ENCODE peak calls at places on chromosomes 13 and 19, in four cellular contexts. G, Z, N and B are unnamed samples.

GRCh38 chr19:31140717-31141116 is 208.5 kb downstream of the TSHZ3 start:
- DNase-seq in N (peak), G (peak), Z (no peak), B (no peak)

GRCh38 chr19:28213476-28214082 is 999.4 kb downstream of the UQCRFS1 start:
- DNase-seq in N (peak), G (no peak), Z (no peak), B (no peak)

GRCh38 chr13:23956106-23956505 is 58.8 kb upstream of the C1QTNF9B start:
- DNase-seq in G (peak), N (peak), Z (no peak), B (no peak)

GRCh38 chr19:1847684-1848398 is 442 bp downstream of the REXO1 start:
- DNase-seq in N (peak), Z (peak), G (peak), B (no peak)

GRCh38 chr13:65555973-65556372 is 1674.2 kb downstream of the PCDH9 start:
- DNase-seq in Z (no peak), N (no peak), G (no peak), B (no peak)

GRCh38 chr13:50697746-50698526 is 145.6 kb downstream of the DLEU7 start:
- DNase-seq in N (no peak), Z (no peak), G (no peak), B (no peak)

GRCh38 chr13:35984776-35985453 is 146.3 kb downstream of the DCLK1 start:
- DNase-seq in N (no peak), G (no peak), Z (no peak), B (no peak)

GRCh38 chr13:40146586-40147240 is 491.3 kb downstream of the COG6 start:
- DNase-seq in Z (no peak), G (no peak), N (no peak), B (no peak)

GRCh38 chr13:45678282-45678681 is 23.8 kb upstream of the CBY2 start:
- DNase-seq in N (no peak), G (no peak), Z (no peak), B (no peak)

GRCh38 chr19:51040151-51040550 is 5.3 kb upstream of the KLK12 start:
- DNase-seq in Z (no peak), G (no peak), N (no peak), B (no peak)

GRCh38 chr13:76860706-76861105 is 25.5 kb downstream of the KCTD12 start:
- DNase-seq in N (no peak), G (no peak), Z (no peak), B (no peak)

GRCh38 chr19:19110410-19111137 is 27.7 kb downstream of the TMEM161A start:
- DNase-seq in G (no peak), Z (peak), N (no peak), B (peak)

GRCh38 chr13:53064721-53065120 is 36.1 kb downstream of the OLFM4 start:
- DNase-seq in G (no peak), Z (no peak), N (no peak), B (no peak)

GRCh38 chr19:35178701-35179100 is 24.2 kb downstream of the FXYD5 start:
- DNase-seq in Z (no peak), G (peak), N (peak), B (no peak)

GRCh38 chr19:54351474-54351873 is 12.5 kb upstream of the LILRA4 start:
- DNase-seq in Z (no peak), G (no peak), N (no peak), B (no peak)

GRCh38 chr13:113086031-113086750 is 19.4 kb upstream of the F7 start:
- DNase-seq in N (no peak), Z (peak), G (peak), B (no peak)

GRCh38 chr19:46828484-46828883 is 22.2 kb downstream of the AP2S1 start:
- DNase-seq in Z (no peak), N (peak), G (no peak), B (no peak)

GRCh38 chr13:42990147-42990990 is 1.7 kb downstream of the EPSTI1 start:
- DNase-seq in Z (no peak), G (no peak), N (peak), B (no peak)

GRCh38 chr19:13154241-13154778 is 4.1 kb downstream of the IER2 start:
- DNase-seq in G (peak), Z (peak), N (peak), B (peak)

DNA sequence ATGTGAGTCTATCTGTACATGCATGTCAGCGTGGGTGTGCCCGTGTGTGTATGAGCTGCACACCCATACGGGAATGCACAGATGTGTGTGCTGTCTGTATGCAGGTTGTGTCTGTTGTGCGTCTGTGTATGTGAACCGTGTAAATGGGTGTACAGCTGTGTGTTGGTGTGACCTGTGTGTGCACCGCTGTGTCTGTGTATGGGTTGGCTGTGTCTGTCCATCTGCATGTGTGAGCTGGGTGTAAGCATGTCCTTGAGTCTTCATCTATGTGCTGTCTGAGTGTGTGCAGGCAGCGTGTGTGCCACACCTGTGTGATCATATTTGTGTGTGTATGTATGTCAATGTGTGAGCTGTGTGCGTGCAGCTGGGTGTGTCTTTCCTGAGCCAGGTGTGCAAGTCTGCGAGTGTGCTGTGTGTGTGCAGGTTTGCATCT is 1.6 kb downstream of the NOTCH3 start:
- DNase-seq in N (no peak), G (no peak), Z (no peak), B (no peak)
- H3K4me3 ChIP-seq in N (no peak), G (peak), Z (peak), B (no peak)

DNA sequence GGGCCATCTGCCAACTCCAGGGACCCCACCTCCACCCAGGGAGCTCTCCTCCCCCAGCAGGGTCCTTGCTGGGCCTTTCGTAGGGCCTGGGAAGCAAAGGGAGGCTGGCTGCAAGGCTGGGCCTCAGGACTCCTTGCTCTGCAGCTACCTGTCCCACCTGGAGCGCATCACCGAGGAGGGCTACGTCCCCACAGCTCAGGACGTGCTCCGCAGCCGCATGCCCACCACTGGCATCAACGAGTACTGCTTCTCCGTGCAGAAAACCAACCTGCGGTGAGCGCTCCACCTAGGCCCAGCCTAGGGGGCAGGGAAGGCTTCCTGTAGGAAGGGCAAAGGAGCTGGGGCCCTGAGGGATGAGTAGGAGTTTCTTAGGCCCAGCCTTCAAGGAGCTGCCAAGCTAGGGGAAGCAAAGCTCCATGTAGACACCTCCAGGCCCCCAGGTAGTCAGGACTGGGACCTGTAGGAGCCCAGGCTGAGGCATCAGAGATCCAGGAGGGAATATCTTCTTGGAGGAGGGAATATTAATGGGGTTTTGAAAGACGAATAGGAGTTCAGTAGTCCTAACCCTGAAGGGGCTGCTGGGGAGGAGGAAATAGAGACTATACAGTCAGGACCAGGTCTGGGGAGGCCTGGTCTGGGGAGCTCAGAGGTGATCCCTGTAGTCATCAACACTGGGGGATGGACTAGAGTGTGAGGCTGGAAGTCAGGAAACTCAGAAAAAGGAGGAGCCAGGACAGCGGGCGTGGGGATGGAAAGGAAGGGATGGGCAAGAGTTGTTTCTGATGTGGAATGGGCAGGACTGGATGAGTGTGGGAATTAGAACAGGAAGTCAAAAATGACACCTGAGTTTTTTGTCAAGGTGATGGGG is 16.0 kb downstream of the GNA15 start:
- DNase-seq in Z (no peak), G (peak), N (no peak), B (no peak)
- H3K4me3 ChIP-seq in Z (no peak), G (no peak), N (no peak), B (no peak)

DNA sequence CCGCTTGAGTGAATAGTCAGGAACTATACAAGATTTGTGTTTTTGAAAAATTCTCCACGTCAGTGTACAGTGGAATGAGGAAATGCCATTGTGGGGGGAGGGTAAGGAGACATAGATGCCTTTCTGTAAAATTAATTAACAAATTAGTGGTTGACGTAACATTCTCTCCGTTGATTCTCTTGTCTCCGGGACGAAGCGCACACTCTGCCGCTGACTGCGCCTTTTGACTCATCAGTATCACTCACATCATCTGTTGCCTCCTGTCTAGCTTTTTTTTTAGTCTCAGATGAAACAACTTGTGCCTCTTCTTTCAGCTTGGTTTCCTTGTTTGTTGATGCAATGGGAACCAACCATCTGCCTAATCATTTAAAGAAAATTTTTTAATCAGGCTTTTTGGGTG is 48.9 kb upstream of the IRS2 start:
- DNase-seq in Z (no peak), N (peak), G (peak), B (no peak)
- H3K4me3 ChIP-seq in Z (no peak), N (no peak), G (no peak), B (no peak)

GRCh38 chr19:48332662-48333466 is 7.5 kb downstream of the EMP3 start:
- DNase-seq in Z (peak), N (peak), G (peak), B (peak)

GRCh38 chr19:48329167-48329891 is 4.0 kb downstream of the EMP3 start:
- DNase-seq in N (peak), Z (no peak), G (peak), B (peak)

GRCh38 chr19:48332351-48332661 is 7.0 kb downstream of the EMP3 start:
- DNase-seq in Z (no peak), N (no peak), G (no peak), B (no peak)

GRCh38 chr19:48333467-48334384 is 8.4 kb downstream of the EMP3 start:
- DNase-seq in Z (peak), N (peak), G (peak), B (peak)

DNA sequence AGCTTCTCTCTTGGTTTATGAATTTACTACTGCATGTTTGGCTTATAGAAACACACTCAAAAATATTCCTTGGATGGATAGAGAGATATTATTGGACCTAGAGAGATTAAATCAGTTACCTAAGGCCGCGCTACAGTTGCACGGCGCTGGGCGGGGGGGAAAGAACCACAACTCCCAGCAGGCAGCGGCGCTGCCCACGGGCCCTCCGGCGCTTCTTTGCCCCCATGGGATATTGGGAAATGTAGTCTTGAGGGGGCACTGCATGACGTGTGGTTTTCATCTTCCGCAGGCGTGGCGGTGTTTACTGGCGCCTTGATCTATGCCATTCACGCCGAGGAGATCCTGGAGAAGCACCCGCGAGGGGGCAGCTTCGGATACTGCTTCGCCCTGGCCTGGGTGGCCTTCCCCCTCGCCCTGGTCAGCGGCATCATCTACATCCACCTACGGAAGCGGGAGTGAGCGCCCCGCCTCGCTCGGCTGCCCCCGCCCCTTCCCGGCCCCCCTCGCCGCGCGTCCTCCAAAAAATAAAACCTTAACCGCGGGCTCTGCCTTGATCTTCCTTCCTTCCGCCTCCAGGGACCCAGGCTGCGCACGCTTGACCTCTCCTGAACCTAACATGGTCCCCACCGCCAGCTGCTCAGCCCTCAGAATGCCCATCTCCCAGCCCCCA is 4.8 kb downstream of the EMP3 start:
- DNase-seq in N (no peak), G (no peak), Z (peak), B (peak)
- H3K4me3 ChIP-seq in N (no peak), G (no peak), Z (peak), B (peak)